ENCODE peak calls at places on chromosome 11, in ten cellular contexts. B is stimulated activated CD4-positive, alpha-beta T cell treated with anti-CD3 and anti-CD28 coated beads, Interleukin-1b, Interleukin-23, amount 100 ng/mL, for 24 hours; I is SK-N-DZ; Q is astrocyte of the spinal cord; K is hippocampal formation; O is bronchial epithelial cell; A is CD8-positive, alpha-beta memory T cell; M is activated CD4-positive, alpha-beta T cell treated with anti-CD3 and anti-CD28 coated beads for 48 hours; F is GM03348; J is iPS-NIHi11. W is an unnamed sample.

GRCh38 chr11:33248416-33248957 is 8.7 kb upstream of the HIPK3 start:
- DNase-seq in B (no peak), I (no peak), Q (no peak), K (no peak), O (peak), A (no peak), M (no peak), F (peak), J (no peak), W (no peak)

GRCh38 chr11:121448431-121448941 is 3.6 kb upstream of the SORL1 start:
- DNase-seq in B (no peak), I (no peak), Q (no peak), K (no peak), O (no peak), A (no peak), M (no peak), F (no peak), J (no peak), W (no peak)

GRCh38 chr11:113862430-113862829 is 12.9 kb downstream of the USP28 start:
- DNase-seq in B (no peak), I (no peak), Q (peak), K (no peak), O (peak), A (no peak), M (no peak), F (no peak), J (no peak), W (no peak)

GRCh38 chr11:76026862-76027261 is 179.4 kb downstream of the WNT11 start:
- DNase-seq in B (no peak), I (no peak), Q (no peak), K (no peak), O (no peak), A (no peak), M (no peak), F (no peak), J (no peak), W (no peak)

GRCh38 chr11:131668867-131669780 is 298.7 kb downstream of the NTM start:
- DNase-seq in B (no peak), I (peak), Q (peak), K (no peak), O (peak), A (no peak), M (peak), F (peak), J (peak), W (peak)

GRCh38 chr11:1500466-1501420 is 14.2 kb upstream of the MOB2 start:
- DNase-seq in B (no peak), I (no peak), Q (no peak), K (no peak), O (no peak), A (no peak), M (no peak), F (no peak), J (no peak), W (no peak)

GRCh38 chr11:72085836-72086475 is 5.3 kb downstream of the LRRC51 start:
- DNase-seq in B (no peak), I (peak), Q (peak), K (peak), O (no peak), A (no peak), M (no peak), F (no peak), J (peak), W (no peak)

GRCh38 chr11:36070215-36070976 is 126.5 kb downstream of the LDLRAD3 start:
- DNase-seq in B (no peak), I (no peak), Q (no peak), K (no peak), O (no peak), A (no peak), M (no peak), F (no peak), J (no peak), W (no peak)

GRCh38 chr11:112795896-112796686 is 165.1 kb upstream of the NCAM1 start:
- DNase-seq in B (no peak), I (no peak), Q (no peak), K (no peak), O (no peak), A (no peak), M (no peak), F (no peak), J (no peak), W (no peak)

GRCh38 chr11:9956483-9956882 is 292.6 kb downstream of the SWAP70 start:
- DNase-seq in B (no peak), I (no peak), Q (no peak), K (no peak), O (no peak), A (no peak), M (no peak), F (no peak), J (no peak), W (no peak)

GRCh38 chr11:71342951-71343827 is 90.8 kb upstream of the SHANK2 start:
- DNase-seq in B (no peak), I (peak), Q (no peak), K (no peak), O (peak), A (no peak), M (peak), F (peak), J (peak), W (no peak)

GRCh38 chr11:32034149-32034548 is 56.7 kb upstream of the RCN1 start:
- DNase-seq in B (no peak), I (no peak), Q (peak), K (no peak), O (peak), A (no peak), M (no peak), F (peak), J (no peak), W (no peak)

GRCh38 chr11:59181746-59182456 is 10.0 kb downstream of the DTX4 start:
- DNase-seq in B (no peak), I (no peak), Q (no peak), K (no peak), O (no peak), A (no peak), M (no peak), F (no peak), J (no peak), W (no peak)

GRCh38 chr11:92295175-92296137 is 70.8 kb downstream of the FAT3 start:
- DNase-seq in B (no peak), I (no peak), Q (peak), K (no peak), O (no peak), A (no peak), M (no peak), F (no peak), J (no peak), W (no peak)